ENCODE peak calls at places on chromosomes 16 and 17, in six cellular contexts. B is AG09309; S is CD8-positive, alpha-beta T cell; O is GM13977; K is neural progenitor cell; E is AG10803. L is an unnamed sample.

GRCh38 chr17:42980766-42981397 is 517 bp downstream of the RUNDC1 start:
- DNase-seq in B (no peak), S (peak), O (peak), K (peak), E (peak), L (no peak)

GRCh38 chr16:9077001-9077809 is 14.2 kb upstream of the HAPSTR1 start:
- DNase-seq in B (peak), S (no peak), O (no peak), K (no peak), E (peak), L (no peak)

GRCh38 chr17:61395409-61395982 is 4.1 kb upstream of the TBX2 start:
- DNase-seq in B (no peak), S (no peak), O (no peak), K (peak), E (no peak), L (no peak)

GRCh38 chr16:55528974-55529373 is 20.1 kb downstream of the LPCAT2 start:
- DNase-seq in B (peak), S (no peak), O (no peak), K (no peak), E (peak), L (no peak)

GRCh38 chr17:47883589-47884426 is 12.2 kb upstream of the SP2 start:
- DNase-seq in B (no peak), S (no peak), O (no peak), K (no peak), E (no peak), L (no peak)

GRCh38 chr16:27191352-27191924 is 11.9 kb upstream of the KDM8 start:
- DNase-seq in B (no peak), S (no peak), O (no peak), K (no peak), E (no peak), L (no peak)

GRCh38 chr17:44247346-44248219 is 20.4 kb downstream of the SLC4A1 start:
- DNase-seq in B (no peak), S (no peak), O (no peak), K (no peak), E (no peak), L (no peak)

GRCh38 chr16:56865394-56866062 is 521 bp downstream of the SLC12A3 start:
- DNase-seq in B (no peak), S (no peak), O (no peak), K (no peak), E (no peak), L (no peak)

GRCh38 chr17:82930924-82931695 is 91.3 kb upstream of the ZNF750 start:
- DNase-seq in B (no peak), S (no peak), O (no peak), K (no peak), E (no peak), L (no peak)

GRCh38 chr17:40345161-40346034 is 19.1 kb downstream of the GJD3 start:
- DNase-seq in B (no peak), S (no peak), O (no peak), K (peak), E (peak), L (no peak)

GRCh38 chr16:69440236-69440635 is 15.8 kb downstream of the CYB5B start:
- DNase-seq in B (no peak), S (no peak), O (no peak), K (no peak), E (no peak), L (no peak)

GRCh38 chr17:9355841-9356240 is 219.8 kb downstream of the STX8 start:
- DNase-seq in B (no peak), S (no peak), O (no peak), K (no peak), E (no peak), L (no peak)

GRCh38 chr16:68310441-68311315 is at the start of the genes PRMT7 and SLC7A6OS:
- DNase-seq in B (peak), S (peak), O (peak), K (peak), E (peak), L (peak)

GRCh38 chr17:28368915-28369683 is 1.0 kb downstream of the VTN start:
- DNase-seq in B (no peak), S (no peak), O (no peak), K (no peak), E (no peak), L (no peak)

GRCh38 chr17:10550014-10550413 is 556 bp upstream of the MYH2 start:
- DNase-seq in B (no peak), S (no peak), O (no peak), K (no peak), E (no peak), L (no peak)

GRCh38 chr17:45925311-45925710 is 31.0 kb downstream of the MAPT start:
- DNase-seq in B (no peak), S (no peak), O (no peak), K (no peak), E (no peak), L (no peak)

GRCh38 chr17:27257031-27257357 is 36.9 kb upstream of the WSB1 start:
- DNase-seq in B (no peak), S (no peak), O (no peak), K (no peak), E (no peak), L (no peak)

GRCh38 chr16:63776034-63776433 is 1345.8 kb downstream of the CDH11 start:
- DNase-seq in B (no peak), S (no peak), O (no peak), K (no peak), E (no peak), L (no peak)

GRCh38 chr16:88846088-88846487 is 10.7 kb downstream of the GALNS start:
- DNase-seq in B (no peak), S (no peak), O (no peak), K (no peak), E (no peak), L (no peak)

GRCh38 chr17:79174905-79175856 is 100.6 kb downstream of the ENGASE start:
- DNase-seq in B (no peak), S (no peak), O (no peak), K (no peak), E (no peak), L (no peak)

GRCh38 chr17:8490256-8491023 is 54.8 kb downstream of the NDEL1 start:
- DNase-seq in B (no peak), S (no peak), O (no peak), K (no peak), E (no peak), L (no peak)

GRCh38 chr17:62164712-62165377 is 99.8 kb upstream of the MED13 start:
- DNase-seq in B (no peak), S (no peak), O (no peak), K (no peak), E (no peak), L (no peak)

GRCh38 chr16:84144859-84145639 is at the start of the genes DNAAF1 and HSDL1:
- DNase-seq in B (peak), S (peak), O (peak), K (peak), E (peak), L (peak)
- TF ChIP-seq CTCF in B (no peak), S (no peak), O (peak), K (peak), E (no peak), L (peak)

GRCh38 chr16:709651-710499 is 4.3 kb upstream of the FBXL16 start:
- DNase-seq in B (no peak), S (no peak), O (no peak), K (peak), E (peak), L (peak)
- TF ChIP-seq CTCF in B (no peak), S (no peak), O (no peak), K (peak), E (no peak), L (no peak)

GRCh38 chr17:7435676-7436555 is 681 bp downstream of the TMEM102 start:
- DNase-seq in B (no peak), S (peak), O (no peak), K (peak), E (no peak), L (no peak)
- TF ChIP-seq CTCF in B (no peak), S (peak), O (peak), K (no peak), E (no peak), L (no peak)

DNA sequence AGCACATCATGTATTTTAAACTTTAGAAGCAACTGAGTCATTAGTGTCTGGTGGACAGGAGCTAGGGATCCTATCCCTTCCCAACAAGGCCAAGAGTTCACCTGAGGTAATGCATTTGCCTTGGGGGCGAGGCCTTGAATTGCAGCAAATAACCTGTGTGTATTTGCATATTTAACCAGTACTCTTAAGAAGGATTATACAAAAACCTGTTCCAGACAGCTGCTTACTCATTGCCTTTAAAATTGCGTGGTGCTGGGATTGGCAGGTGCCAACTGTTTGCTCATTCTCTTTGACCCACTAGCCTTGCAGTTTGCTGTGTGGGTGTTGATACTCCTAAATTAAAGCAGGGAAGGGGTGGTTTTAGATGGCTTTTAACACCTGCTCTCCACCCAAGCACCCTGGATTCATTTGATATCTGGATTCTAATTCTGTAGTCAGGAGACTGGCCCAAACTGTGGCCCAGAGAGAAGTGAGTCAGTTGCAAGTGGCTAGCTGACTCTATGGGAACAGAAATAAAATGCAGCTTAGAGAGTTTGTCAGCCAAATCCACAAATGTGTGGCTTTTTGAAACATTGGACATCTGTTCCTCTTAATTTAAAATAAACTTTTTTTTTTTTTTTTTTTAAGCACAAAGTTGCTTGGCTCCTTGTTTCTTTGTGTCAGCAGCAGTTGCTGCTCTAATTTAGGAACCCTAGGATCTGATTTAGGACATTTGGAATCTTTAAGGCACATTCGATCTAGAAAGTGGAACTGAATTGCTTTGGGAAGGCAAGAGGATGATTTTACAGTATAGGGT is 47.0 kb downstream of the TUBD1 start:
- DNase-seq in B (no peak), S (no peak), O (no peak), K (no peak), E (peak), L (no peak)
- TF ChIP-seq CTCF in B (no peak), S (no peak), O (no peak), K (no peak), E (no peak), L (no peak)

DNA sequence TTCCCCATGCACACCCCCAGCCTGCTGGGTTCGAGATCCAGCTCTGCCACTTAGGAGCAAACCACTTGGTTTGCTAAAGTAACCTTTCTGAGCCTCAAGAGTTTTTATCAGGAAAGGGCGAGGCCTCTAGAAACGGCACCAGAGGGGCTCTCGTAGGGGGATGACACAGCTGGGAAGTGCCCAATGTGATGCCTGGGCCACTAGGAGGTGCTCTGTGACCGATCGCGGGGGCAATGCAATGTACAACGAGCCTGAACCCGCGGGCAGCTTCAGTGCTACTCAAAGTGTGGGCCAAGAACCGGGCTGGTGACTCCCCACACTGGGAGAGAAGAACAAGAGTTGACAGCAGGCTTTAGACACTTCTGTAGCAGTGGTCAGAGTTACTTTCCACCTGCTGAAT is 9.4 kb downstream of the C16orf89 start:
- DNase-seq in B (no peak), S (peak), O (no peak), K (peak), E (no peak), L (no peak)
- TF ChIP-seq CTCF in B (peak), S (peak), O (peak), K (peak), E (peak), L (peak)

DNA sequence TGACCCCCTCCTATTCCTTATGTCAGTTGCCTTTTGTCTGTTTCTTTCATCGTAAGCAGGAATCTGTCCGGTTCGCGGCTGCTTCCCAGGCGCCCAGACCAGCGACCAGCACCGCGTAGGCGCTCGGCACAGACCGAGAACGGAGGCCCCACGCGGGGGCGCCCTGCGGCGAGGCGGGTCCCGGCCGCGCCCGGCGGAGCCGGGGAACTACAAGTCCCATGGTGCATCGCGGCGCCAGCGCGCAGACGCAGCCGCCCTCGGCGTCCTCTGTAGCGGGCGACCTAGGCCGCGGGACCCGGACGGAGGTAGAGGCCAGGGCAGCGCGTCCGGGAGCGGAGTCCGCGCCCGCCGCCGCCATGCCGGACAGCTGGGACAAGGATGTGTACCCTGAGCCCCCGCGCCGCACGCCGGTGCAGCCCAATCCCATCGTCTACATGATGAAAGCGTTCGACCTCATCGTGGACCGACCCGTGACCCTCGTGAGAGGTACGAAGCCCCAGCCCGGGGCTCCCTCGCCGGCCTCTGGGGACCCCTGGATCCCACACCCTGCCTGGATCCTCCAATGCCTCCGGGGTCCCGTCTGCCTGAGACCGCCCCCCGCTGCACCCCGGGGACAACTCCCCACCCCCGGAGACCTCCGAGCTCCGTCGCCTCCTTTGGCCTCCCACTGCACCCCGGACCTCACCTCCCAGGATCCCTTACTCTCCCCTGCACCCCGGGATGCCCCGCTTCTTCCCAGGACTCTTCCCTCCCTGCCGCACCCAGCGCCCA is at the start of gene NDUFB10:
- DNase-seq in B (peak), S (peak), O (peak), K (peak), E (peak), L (peak)
- TF ChIP-seq CTCF in B (peak), S (peak), O (peak), K (peak), E (peak), L (peak)